ENCODE peak calls at places on chromosomes 12 and 14, in four cellular contexts. One of them, this sample, is unnamed.

GRCh38 chr12:116864371-116865160 is 16.7 kb downstream of the HRK start:
- DNase-seq in HCT116: no peak
- DNase-seq in cardiac fibroblast: peak
- DNase-seq in activated CD4-positive, alpha-beta T cell treated with anti-CD3 and anti-CD28 coated beads, Interleukin-2, amount 50 U/mL, for 48 hours: no peak
- DNase-seq in this sample: peak

GRCh38 chr12:44286821-44287220 is 450.9 kb downstream of the TMEM117 start:
- DNase-seq in HCT116: no peak
- DNase-seq in cardiac fibroblast: no peak
- DNase-seq in activated CD4-positive, alpha-beta T cell treated with anti-CD3 and anti-CD28 coated beads, Interleukin-2, amount 50 U/mL, for 48 hours: no peak
- DNase-seq in this sample: no peak

GRCh38 chr12:68794653-68795253 is 13.2 kb upstream of the MDM2 start:
- DNase-seq in activated CD4-positive, alpha-beta T cell treated with anti-CD3 and anti-CD28 coated beads, Interleukin-2, amount 50 U/mL, for 48 hours: no peak
- DNase-seq in HCT116: no peak
- DNase-seq in cardiac fibroblast: no peak
- DNase-seq in this sample: no peak

GRCh38 chr12:5273709-5274108 is 158.2 kb upstream of the NTF3 start:
- DNase-seq in cardiac fibroblast: no peak
- DNase-seq in activated CD4-positive, alpha-beta T cell treated with anti-CD3 and anti-CD28 coated beads, Interleukin-2, amount 50 U/mL, for 48 hours: no peak
- DNase-seq in HCT116: no peak
- DNase-seq in this sample: no peak

GRCh38 chr12:65466906-65467305 is 188.4 kb downstream of the MSRB3 start:
- DNase-seq in cardiac fibroblast: peak
- DNase-seq in activated CD4-positive, alpha-beta T cell treated with anti-CD3 and anti-CD28 coated beads, Interleukin-2, amount 50 U/mL, for 48 hours: no peak
- DNase-seq in HCT116: no peak
- DNase-seq in this sample: no peak

GRCh38 chr12:87150969-87151662 is 878.1 kb downstream of the C12orf50 start:
- DNase-seq in HCT116: no peak
- DNase-seq in activated CD4-positive, alpha-beta T cell treated with anti-CD3 and anti-CD28 coated beads, Interleukin-2, amount 50 U/mL, for 48 hours: no peak
- DNase-seq in cardiac fibroblast: no peak
- DNase-seq in this sample: no peak

GRCh38 chr12:124231980-124232653 is 62.8 kb upstream of the RFLNA start:
- DNase-seq in cardiac fibroblast: no peak
- DNase-seq in HCT116: no peak
- DNase-seq in activated CD4-positive, alpha-beta T cell treated with anti-CD3 and anti-CD28 coated beads, Interleukin-2, amount 50 U/mL, for 48 hours: no peak
- DNase-seq in this sample: peak

GRCh38 chr12:88308825-88309224 is 166.7 kb downstream of the TMTC3 start:
- DNase-seq in activated CD4-positive, alpha-beta T cell treated with anti-CD3 and anti-CD28 coated beads, Interleukin-2, amount 50 U/mL, for 48 hours: no peak
- DNase-seq in cardiac fibroblast: peak
- DNase-seq in HCT116: no peak
- DNase-seq in this sample: no peak

GRCh38 chr12:110223777-110224378 is 57.2 kb upstream of the ATP2A2 start:
- DNase-seq in cardiac fibroblast: no peak
- DNase-seq in HCT116: no peak
- DNase-seq in activated CD4-positive, alpha-beta T cell treated with anti-CD3 and anti-CD28 coated beads, Interleukin-2, amount 50 U/mL, for 48 hours: no peak
- DNase-seq in this sample: no peak

GRCh38 chr12:27651201-27651600 is 45.0 kb upstream of the REP15 start:
- DNase-seq in HCT116: no peak
- DNase-seq in cardiac fibroblast: no peak
- DNase-seq in activated CD4-positive, alpha-beta T cell treated with anti-CD3 and anti-CD28 coated beads, Interleukin-2, amount 50 U/mL, for 48 hours: no peak
- DNase-seq in this sample: peak

GRCh38 chr14:104081493-104081835 is 4.0 kb upstream of the ASPG start:
- DNase-seq in activated CD4-positive, alpha-beta T cell treated with anti-CD3 and anti-CD28 coated beads, Interleukin-2, amount 50 U/mL, for 48 hours: no peak
- DNase-seq in cardiac fibroblast: no peak
- DNase-seq in HCT116: no peak
- DNase-seq in this sample: no peak

GRCh38 chr14:26729851-26730250 is 132.0 kb upstream of the NOVA1 start:
- DNase-seq in activated CD4-positive, alpha-beta T cell treated with anti-CD3 and anti-CD28 coated beads, Interleukin-2, amount 50 U/mL, for 48 hours: no peak
- DNase-seq in HCT116: no peak
- DNase-seq in cardiac fibroblast: peak
- DNase-seq in this sample: peak

GRCh38 chr12:16606201-16606849 is 363 bp upstream of the LMO3 start:
- DNase-seq in HCT116: no peak
- DNase-seq in cardiac fibroblast: peak
- DNase-seq in activated CD4-positive, alpha-beta T cell treated with anti-CD3 and anti-CD28 coated beads, Interleukin-2, amount 50 U/mL, for 48 hours: no peak
- DNase-seq in this sample: peak

GRCh38 chr14:82725188-82725587 is 1191.5 kb upstream of the SEL1L start:
- DNase-seq in HCT116: no peak
- DNase-seq in activated CD4-positive, alpha-beta T cell treated with anti-CD3 and anti-CD28 coated beads, Interleukin-2, amount 50 U/mL, for 48 hours: no peak
- DNase-seq in cardiac fibroblast: peak
- DNase-seq in this sample: no peak

GRCh38 chr12:62642509-62642908 is 175.9 kb downstream of the MON2 start:
- DNase-seq in HCT116: no peak
- DNase-seq in activated CD4-positive, alpha-beta T cell treated with anti-CD3 and anti-CD28 coated beads, Interleukin-2, amount 50 U/mL, for 48 hours: no peak
- DNase-seq in cardiac fibroblast: no peak
- DNase-seq in this sample: no peak

GRCh38 chr14:85917631-85918030 is 387.7 kb downstream of the FLRT2 start:
- DNase-seq in cardiac fibroblast: no peak
- DNase-seq in HCT116: no peak
- DNase-seq in activated CD4-positive, alpha-beta T cell treated with anti-CD3 and anti-CD28 coated beads, Interleukin-2, amount 50 U/mL, for 48 hours: no peak
- DNase-seq in this sample: no peak

GRCh38 chr12:68919581-68920239 is 13.3 kb downstream of the CPM start:
- DNase-seq in cardiac fibroblast: no peak
- DNase-seq in activated CD4-positive, alpha-beta T cell treated with anti-CD3 and anti-CD28 coated beads, Interleukin-2, amount 50 U/mL, for 48 hours: peak
- DNase-seq in HCT116: no peak
- DNase-seq in this sample: no peak

GRCh38 chr12:50101663-50102062 is 2.1 kb upstream of the GPD1 start:
- DNase-seq in cardiac fibroblast: peak
- DNase-seq in HCT116: peak
- DNase-seq in activated CD4-positive, alpha-beta T cell treated with anti-CD3 and anti-CD28 coated beads, Interleukin-2, amount 50 U/mL, for 48 hours: no peak
- DNase-seq in this sample: peak

GRCh38 chr14:105092912-105093425 is 27.7 kb upstream of the GPR132 start:
- DNase-seq in cardiac fibroblast: peak
- DNase-seq in HCT116: no peak
- DNase-seq in activated CD4-positive, alpha-beta T cell treated with anti-CD3 and anti-CD28 coated beads, Interleukin-2, amount 50 U/mL, for 48 hours: peak
- DNase-seq in this sample: no peak

GRCh38 chr12:71610036-71610795 is 53.4 kb downstream of the ZFC3H1 start:
- DNase-seq in HCT116: no peak
- DNase-seq in cardiac fibroblast: no peak
- DNase-seq in activated CD4-positive, alpha-beta T cell treated with anti-CD3 and anti-CD28 coated beads, Interleukin-2, amount 50 U/mL, for 48 hours: no peak
- DNase-seq in this sample: no peak

GRCh38 chr12:51524386-51524901 is 66.6 kb upstream of the SCN8A start:
- DNase-seq in HCT116: no peak
- DNase-seq in cardiac fibroblast: no peak
- DNase-seq in activated CD4-positive, alpha-beta T cell treated with anti-CD3 and anti-CD28 coated beads, Interleukin-2, amount 50 U/mL, for 48 hours: no peak
- DNase-seq in this sample: no peak

GRCh38 chr14:62015945-62016344 is 253.7 kb downstream of the SNAPC1 start:
- DNase-seq in cardiac fibroblast: peak
- DNase-seq in activated CD4-positive, alpha-beta T cell treated with anti-CD3 and anti-CD28 coated beads, Interleukin-2, amount 50 U/mL, for 48 hours: no peak
- DNase-seq in HCT116: no peak
- DNase-seq in this sample: no peak

GRCh38 chr14:65658202-65658601 is 245.7 kb downstream of the FUT8 start:
- DNase-seq in HCT116: no peak
- DNase-seq in cardiac fibroblast: peak
- DNase-seq in activated CD4-positive, alpha-beta T cell treated with anti-CD3 and anti-CD28 coated beads, Interleukin-2, amount 50 U/mL, for 48 hours: no peak
- DNase-seq in this sample: no peak

GRCh38 chr12:102811125-102811737 is 105.8 kb downstream of the PAH start:
- DNase-seq in activated CD4-positive, alpha-beta T cell treated with anti-CD3 and anti-CD28 coated beads, Interleukin-2, amount 50 U/mL, for 48 hours: peak
- DNase-seq in cardiac fibroblast: peak
- DNase-seq in HCT116: peak
- DNase-seq in this sample: peak

GRCh38 chr12:26264215-26264838 is 69.0 kb downstream of the SSPN start:
- DNase-seq in activated CD4-positive, alpha-beta T cell treated with anti-CD3 and anti-CD28 coated beads, Interleukin-2, amount 50 U/mL, for 48 hours: no peak
- DNase-seq in cardiac fibroblast: peak
- DNase-seq in HCT116: no peak
- DNase-seq in this sample: no peak

GRCh38 chr14:29709490-29709889 is 218.2 kb downstream of the PRKD1 start:
- DNase-seq in activated CD4-positive, alpha-beta T cell treated with anti-CD3 and anti-CD28 coated beads, Interleukin-2, amount 50 U/mL, for 48 hours: no peak
- DNase-seq in cardiac fibroblast: peak
- DNase-seq in HCT116: no peak
- DNase-seq in this sample: no peak

GRCh38 chr14:61397607-61398006 is 76.2 kb downstream of the PRKCH start:
- DNase-seq in HCT116: no peak
- DNase-seq in cardiac fibroblast: no peak
- DNase-seq in activated CD4-positive, alpha-beta T cell treated with anti-CD3 and anti-CD28 coated beads, Interleukin-2, amount 50 U/mL, for 48 hours: no peak
- DNase-seq in this sample: no peak

GRCh38 chr12:132123970-132124765 is 20.0 kb downstream of the DDX51 start:
- DNase-seq in cardiac fibroblast: no peak
- DNase-seq in activated CD4-positive, alpha-beta T cell treated with anti-CD3 and anti-CD28 coated beads, Interleukin-2, amount 50 U/mL, for 48 hours: no peak
- DNase-seq in HCT116: no peak
- DNase-seq in this sample: no peak

GRCh38 chr12:109199324-109199723 is 82.9 kb downstream of the ACACB start:
- DNase-seq in cardiac fibroblast: no peak
- DNase-seq in HCT116: no peak
- DNase-seq in activated CD4-positive, alpha-beta T cell treated with anti-CD3 and anti-CD28 coated beads, Interleukin-2, amount 50 U/mL, for 48 hours: no peak
- DNase-seq in this sample: no peak

GRCh38 chr14:104009297-104009696 is 67.0 kb upstream of the RD3L start:
- DNase-seq in HCT116: no peak
- DNase-seq in cardiac fibroblast: no peak
- DNase-seq in activated CD4-positive, alpha-beta T cell treated with anti-CD3 and anti-CD28 coated beads, Interleukin-2, amount 50 U/mL, for 48 hours: no peak
- DNase-seq in this sample: no peak

GRCh38 chr12:6047249-6048227 is 76.9 kb downstream of the VWF start:
- DNase-seq in cardiac fibroblast: peak
- DNase-seq in activated CD4-positive, alpha-beta T cell treated with anti-CD3 and anti-CD28 coated beads, Interleukin-2, amount 50 U/mL, for 48 hours: no peak
- DNase-seq in HCT116: no peak
- DNase-seq in this sample: peak

GRCh38 chr14:86675059-86675458 is 1145.1 kb downstream of the FLRT2 start:
- DNase-seq in HCT116: no peak
- DNase-seq in cardiac fibroblast: no peak
- DNase-seq in activated CD4-positive, alpha-beta T cell treated with anti-CD3 and anti-CD28 coated beads, Interleukin-2, amount 50 U/mL, for 48 hours: no peak
- DNase-seq in this sample: no peak

GRCh38 chr14:35050652-35051051 is 4.6 kb downstream of the FAM177A1 start:
- DNase-seq in HCT116: no peak
- DNase-seq in cardiac fibroblast: peak
- DNase-seq in activated CD4-positive, alpha-beta T cell treated with anti-CD3 and anti-CD28 coated beads, Interleukin-2, amount 50 U/mL, for 48 hours: no peak
- DNase-seq in this sample: peak